ENCODE peak calls at places on chromosome 12, in eight cellular contexts. F is stimulated activated naive CD4-positive, alpha-beta T cell; I is A673; X is PC-9; K is sciatic nerve; C is Caki2; J is ACHN; Q is astrocyte of the hippocampus. R is an unnamed sample.

GRCh38 chr12:93847517-93848452 is 170.6 kb downstream of the CRADD start:
- DNase-seq in X (no peak), F (no peak), J (no peak), C (no peak), K (no peak), I (no peak), Q (no peak), R (no peak)

GRCh38 chr12:115416869-115417268 is 732.9 kb upstream of the TBX3 start:
- DNase-seq in C (no peak), F (no peak), K (no peak), Q (no peak), X (no peak), I (no peak), J (no peak), R (no peak)

GRCh38 chr12:65533177-65533883 is 254.8 kb downstream of the MSRB3 start:
- DNase-seq in K (no peak), X (no peak), Q (peak), J (no peak), F (no peak), I (no peak), C (peak), R (no peak)

GRCh38 chr12:76374395-76375020 is 26.3 kb upstream of the BBS10 start:
- DNase-seq in I (no peak), J (peak), X (no peak), F (no peak), C (peak), K (no peak), Q (no peak), R (no peak)

GRCh38 chr12:57604454-57605307 is at the start of gene DTX3:
- DNase-seq in I (peak), F (peak), C (no peak), X (no peak), J (peak), Q (peak), K (no peak), R (peak)

GRCh38 chr12:21538259-21538658 is 12.2 kb downstream of the SPX start:
- DNase-seq in F (no peak), C (no peak), X (peak), K (no peak), Q (no peak), I (no peak), J (no peak), R (peak)

GRCh38 chr12:47846294-47846996 is 26.7 kb upstream of the HDAC7 start:
- DNase-seq in C (no peak), J (no peak), X (no peak), Q (no peak), I (no peak), F (no peak), K (no peak), R (no peak)

GRCh38 chr12:94689002-94689645 is 38.8 kb upstream of the TMCC3 start:
- DNase-seq in K (no peak), C (no peak), Q (peak), I (no peak), X (no peak), F (no peak), J (no peak), R (no peak)

GRCh38 chr12:44626883-44627282 is 249.2 kb downstream of the NELL2 start:
- DNase-seq in C (no peak), X (no peak), F (no peak), K (no peak), I (no peak), Q (no peak), J (no peak), R (no peak)

GRCh38 chr12:114335607-114336006 is 70.3 kb downstream of the TBX5 start:
- DNase-seq in K (no peak), J (no peak), C (no peak), F (no peak), Q (no peak), I (no peak), X (no peak), R (peak)

GRCh38 chr12:15563683-15564082 is 225.5 kb downstream of the EPS8 start:
- DNase-seq in J (peak), C (no peak), I (no peak), X (no peak), K (no peak), Q (peak), F (no peak), R (no peak)

GRCh38 chr12:90515199-90516175 is 439.5 kb downstream of the CCER1 start:
- DNase-seq in X (no peak), I (no peak), K (no peak), J (no peak), C (no peak), Q (no peak), F (no peak), R (no peak)

GRCh38 chr12:51678086-51678724 is 87.2 kb downstream of the SCN8A start:
- DNase-seq in Q (peak), K (no peak), C (peak), J (peak), F (no peak), X (peak), I (peak), R (peak)

GRCh38 chr12:49825971-49826421 is 2.2 kb downstream of the NCKAP5L start:
- DNase-seq in X (no peak), F (no peak), J (no peak), I (no peak), K (no peak), Q (peak), C (no peak), R (no peak)

GRCh38 chr12:102565555-102565954 is 85.2 kb upstream of the IGF1 start:
- DNase-seq in J (no peak), C (no peak), K (no peak), Q (no peak), F (no peak), X (no peak), I (no peak), R (no peak)

GRCh38 chr12:120640840-120641833 is 711 bp downstream of the CABP1 start:
- DNase-seq in J (peak), F (no peak), C (peak), Q (peak), I (peak), K (peak), X (peak), R (peak)

GRCh38 chr12:108955225-108955835 is 65.5 kb downstream of the SVOP start:
- DNase-seq in Q (peak), C (peak), F (no peak), I (peak), J (peak), K (no peak), X (no peak), R (no peak)

GRCh38 chr12:124352839-124353238 is 57.9 kb downstream of the RFLNA start:
- DNase-seq in F (no peak), K (no peak), Q (no peak), C (peak), J (peak), I (no peak), X (no peak), R (no peak)

GRCh38 chr12:70252832-70253231 is 9.6 kb downstream of the CNOT2 start:
- DNase-seq in Q (no peak), X (no peak), I (no peak), F (no peak), J (no peak), K (no peak), C (no peak), R (no peak)

GRCh38 chr12:49838973-49839633 is 3.8 kb downstream of the BCDIN3D start:
- DNase-seq in J (peak), X (peak), C (peak), K (no peak), Q (peak), F (no peak), I (peak), R (peak)

GRCh38 chr12:73531752-73532151 is 1005.9 kb upstream of the ATXN7L3B start:
- DNase-seq in Q (no peak), I (no peak), X (no peak), K (no peak), J (peak), F (no peak), C (no peak), R (no peak)

GRCh38 chr12:100279159-100279558 is 12.2 kb downstream of the SCYL2 start:
- DNase-seq in J (no peak), X (no peak), K (no peak), I (no peak), C (no peak), Q (no peak), F (no peak), R (peak)

GRCh38 chr12:4134833-4135597 is 138.5 kb upstream of the CCND2 start:
- DNase-seq in K (no peak), I (no peak), Q (no peak), C (no peak), J (no peak), X (no peak), F (no peak), R (peak)

GRCh38 chr12:122097641-122098364 is 19.2 kb downstream of the MLXIP start:
- DNase-seq in K (no peak), J (no peak), X (peak), I (no peak), F (no peak), Q (peak), C (peak), R (peak)

GRCh38 chr12:92987362-92987761 is 58.3 kb upstream of the EEA1 start:
- DNase-seq in C (peak), I (peak), F (no peak), J (peak), X (no peak), K (no peak), Q (peak), R (peak)

GRCh38 chr12:64392221-64392620 is 1.7 kb upstream of the C12orf56 start:
- DNase-seq in C (no peak), K (no peak), F (no peak), X (no peak), J (peak), I (peak), Q (peak), R (peak)

GRCh38 chr12:80829767-80830166 is 108.0 kb downstream of the LIN7A start:
- DNase-seq in Q (peak), J (no peak), C (no peak), I (no peak), F (no peak), K (no peak), X (no peak), R (no peak)

GRCh38 chr12:106901276-106901675 is 54.4 kb upstream of the TMEM263 start:
- DNase-seq in J (peak), X (no peak), K (no peak), Q (no peak), I (peak), F (no peak), C (no peak), R (no peak)

GRCh38 chr12:62919827-62920226 is 15.1 kb downstream of the PPM1H start:
- DNase-seq in F (no peak), K (no peak), X (peak), J (peak), I (no peak), Q (peak), C (peak), R (no peak)

GRCh38 chr12:46082473-46082872 is 92.1 kb upstream of the SCAF11 start:
- DNase-seq in X (no peak), J (no peak), K (no peak), Q (no peak), C (no peak), I (no peak), F (no peak), R (no peak)

GRCh38 chr12:125734137-125734536 is 668.9 kb downstream of the AACS start:
- DNase-seq in K (no peak), F (no peak), J (peak), C (no peak), I (peak), Q (no peak), X (no peak), R (peak)

GRCh38 chr12:129372876-129373275 is 519.6 kb downstream of the GLT1D1 start:
- DNase-seq in I (no peak), F (no peak), X (no peak), C (no peak), Q (no peak), K (no peak), J (no peak), R (no peak)

GRCh38 chr12:124422142-124422569 is 127.3 kb downstream of the RFLNA start:
- DNase-seq in C (no peak), F (no peak), Q (no peak), X (peak), J (no peak), K (no peak), I (no peak), R (no peak)

GRCh38 chr12:63915105-63915830 is 70.8 kb downstream of the SRGAP1 start:
- DNase-seq in I (peak), F (no peak), J (peak), C (peak), Q (peak), X (no peak), K (no peak), R (peak)

GRCh38 chr12:124910561-124911478 is 3.6 kb downstream of the UBC start:
- DNase-seq in F (no peak), J (peak), X (no peak), Q (peak), I (no peak), K (no peak), C (peak), R (peak)

GRCh38 chr12:98332626-98333025 is 182.8 kb upstream of the TMPO start:
- DNase-seq in K (no peak), J (no peak), X (no peak), F (no peak), C (peak), I (peak), Q (no peak), R (no peak)

GRCh38 chr12:71242511-71242910 is 84.7 kb upstream of the TSPAN8 start:
- DNase-seq in J (no peak), F (no peak), K (no peak), X (no peak), Q (no peak), C (no peak), I (no peak), R (no peak)

GRCh38 chr12:114245555-114245954 is 160.4 kb downstream of the TBX5 start:
- DNase-seq in K (no peak), I (no peak), Q (no peak), J (no peak), C (no peak), X (no peak), F (no peak), R (peak)

GRCh38 chr12:56299308-56299852 is 750 bp downstream of the CS start:
- DNase-seq in C (no peak), K (no peak), I (peak), F (no peak), X (no peak), Q (peak), J (no peak), R (peak)